ENCODE peak calls at places on chromosomes 12 and 14, in four cellular contexts. One of them, this sample, is unnamed.

GRCh38 chr12:108104657-108105056 is 24.4 kb upstream of the WSCD2 start:
- DNase-seq in H9: no peak
- DNase-seq in H1: no peak
- DNase-seq in IMR-90: no peak
- DNase-seq in this sample: no peak

GRCh38 chr14:34348592-34348991 is 113.4 kb downstream of the SPTSSA start:
- DNase-seq in H9: no peak
- DNase-seq in H1: no peak
- DNase-seq in IMR-90: no peak
- DNase-seq in this sample: no peak

GRCh38 chr12:57147641-57147944 is 174 bp upstream of the LRP1-AS start:
- DNase-seq in H9: no peak
- DNase-seq in H1: no peak
- DNase-seq in IMR-90: peak
- DNase-seq in this sample: peak

GRCh38 chr12:1575799-1576401 is 18.5 kb downstream of the FBXL14 start:
- DNase-seq in H9: no peak
- DNase-seq in H1: no peak
- DNase-seq in IMR-90: peak
- DNase-seq in this sample: no peak

GRCh38 chr12:82505150-82505549 is 146.8 kb downstream of the METTL25 start:
- DNase-seq in H9: no peak
- DNase-seq in H1: no peak
- DNase-seq in IMR-90: no peak
- DNase-seq in this sample: peak

GRCh38 chr12:72207094-72207493 is 65.1 kb upstream of the TRHDE start:
- DNase-seq in H9: no peak
- DNase-seq in H1: no peak
- DNase-seq in IMR-90: no peak
- DNase-seq in this sample: no peak

GRCh38 chr12:94289551-94290312 is 141.4 kb downstream of the PLXNC1 start:
- DNase-seq in H9: no peak
- DNase-seq in H1: no peak
- DNase-seq in IMR-90: peak
- DNase-seq in this sample: peak

GRCh38 chr14:50272498-50272897 is 39.5 kb downstream of the L2HGDH start:
- DNase-seq in H9: no peak
- DNase-seq in H1: no peak
- DNase-seq in IMR-90: no peak
- DNase-seq in this sample: no peak

GRCh38 chr14:39025810-39026627 is 77.0 kb downstream of the SEC23A start:
- DNase-seq in H9: no peak
- DNase-seq in H1: no peak
- DNase-seq in IMR-90: no peak
- DNase-seq in this sample: no peak

GRCh38 chr12:121805171-121805687 is 1.4 kb downstream of the SETD1B start:
- DNase-seq in H9: no peak
- DNase-seq in H1: no peak
- DNase-seq in IMR-90: no peak
- DNase-seq in this sample: peak

GRCh38 chr14:69326611-69327010 is 66.7 kb downstream of the GALNT16 start:
- DNase-seq in H9: no peak
- DNase-seq in H1: no peak
- DNase-seq in IMR-90: no peak
- DNase-seq in this sample: no peak

GRCh38 chr12:75558262-75558661 is 46.9 kb upstream of the KRR1 start:
- DNase-seq in H9: no peak
- DNase-seq in H1: no peak
- DNase-seq in IMR-90: no peak
- DNase-seq in this sample: no peak

GRCh38 chr12:106341086-106341879 is 16.3 kb upstream of the POLR3B start:
- DNase-seq in H9: no peak
- DNase-seq in H1: no peak
- DNase-seq in IMR-90: peak
- DNase-seq in this sample: no peak

GRCh38 chr12:91037301-91037700 is 20.5 kb downstream of the KERA start:
- DNase-seq in H9: no peak
- DNase-seq in H1: no peak
- DNase-seq in IMR-90: peak
- DNase-seq in this sample: no peak

GRCh38 chr12:102483466-102483865 is 3.1 kb upstream of the IGF1 start:
- DNase-seq in H9: no peak
- DNase-seq in H1: no peak
- DNase-seq in IMR-90: no peak
- DNase-seq in this sample: no peak

GRCh38 chr12:123388948-123389559 is 5.1 kb downstream of the KMT5A start:
- DNase-seq in H9: no peak
- DNase-seq in H1: no peak
- DNase-seq in IMR-90: no peak
- DNase-seq in this sample: no peak

GRCh38 chr12:49346659-49347306 is at the start of gene DNAJC22:
- DNase-seq in H9: peak
- DNase-seq in H1: no peak
- DNase-seq in IMR-90: no peak
- DNase-seq in this sample: peak

GRCh38 chr12:114904254-114905003 is 220.5 kb upstream of the TBX3 start:
- DNase-seq in H9: no peak
- DNase-seq in H1: no peak
- DNase-seq in IMR-90: peak
- DNase-seq in this sample: no peak

GRCh38 chr14:69711471-69712216 is 55.3 kb upstream of the SRSF5 start:
- DNase-seq in H9: no peak
- DNase-seq in H1: no peak
- DNase-seq in IMR-90: no peak
- DNase-seq in this sample: no peak

GRCh38 chr12:24938341-24938740 is 10.6 kb downstream of the BCAT1 start:
- DNase-seq in H9: no peak
- DNase-seq in H1: no peak
- DNase-seq in IMR-90: no peak
- DNase-seq in this sample: no peak

GRCh38 chr12:57983150-57983857 is 41.9 kb downstream of the ATP23 start:
- DNase-seq in H9: no peak
- DNase-seq in H1: no peak
- DNase-seq in IMR-90: peak
- DNase-seq in this sample: peak

GRCh38 chr12:93722757-93723567 is 45.8 kb downstream of the CRADD start:
- DNase-seq in H9: no peak
- DNase-seq in H1: no peak
- DNase-seq in IMR-90: no peak
- DNase-seq in this sample: no peak

GRCh38 chr14:104610749-104611310 is 6.3 kb upstream of the TMEM179 start:
- DNase-seq in H9: no peak
- DNase-seq in H1: no peak
- DNase-seq in IMR-90: no peak
- DNase-seq in this sample: no peak

DNA sequence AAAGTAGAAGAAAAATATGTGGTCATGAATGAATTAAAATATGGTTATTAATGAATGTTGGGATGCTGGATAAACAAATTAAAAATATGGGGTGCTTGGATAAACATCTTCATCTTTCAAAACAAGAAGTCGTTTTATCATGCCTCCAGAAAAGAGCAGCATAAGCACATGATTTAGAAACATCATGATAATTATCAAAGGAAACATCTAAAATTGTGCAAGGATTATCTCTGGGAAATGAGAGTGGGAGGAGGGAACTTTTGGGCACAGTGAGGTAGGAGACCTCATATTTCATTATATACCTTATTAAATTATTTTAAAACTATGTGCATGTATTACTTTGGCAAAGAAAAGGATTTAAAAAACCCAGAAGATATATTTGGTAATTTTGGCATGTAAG is 8.9 kb downstream of the C3AR1 start:
- DNase-seq in H9: no peak
- DNase-seq in H1: no peak
- DNase-seq in IMR-90: no peak
- DNase-seq in this sample: no peak
- H3K9ac ChIP-seq in H9: no peak
- H3K9ac ChIP-seq in H1: no peak
- H3K9ac ChIP-seq in IMR-90: no peak
- H3K9ac ChIP-seq in this sample: no peak

GRCh38 chr12:30769802-30770201 is 15.1 kb upstream of the CAPRIN2 start:
- DNase-seq in H9: no peak
- DNase-seq in H1: no peak
- DNase-seq in IMR-90: no peak
- DNase-seq in this sample: no peak
- H4K5ac ChIP-seq in H9: no peak
- H4K5ac ChIP-seq in H1: no peak
- H4K5ac ChIP-seq in IMR-90: no peak
- H4K5ac ChIP-seq in this sample: no peak

DNA sequence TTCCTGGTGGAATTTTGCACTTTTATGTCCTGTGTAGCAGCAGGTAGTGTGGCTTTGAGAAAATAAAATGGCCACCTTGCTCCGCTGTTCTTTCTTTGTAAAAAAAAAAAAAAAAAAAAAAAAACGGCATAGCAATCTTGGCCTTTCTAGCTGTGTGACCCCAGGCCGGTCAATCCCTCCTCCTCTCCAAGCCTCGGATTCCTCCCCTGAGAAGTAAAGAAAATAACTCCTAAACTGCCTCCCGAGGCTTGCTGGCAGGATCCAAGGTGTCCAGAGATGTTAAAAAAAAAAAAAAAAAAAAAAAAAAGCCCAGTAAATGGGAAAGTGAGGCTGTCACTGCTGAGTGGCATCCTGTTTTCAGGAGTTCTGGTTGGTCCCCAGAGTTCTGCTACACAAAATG is 23.9 kb upstream of the MAP1LC3B2 start:
- DNase-seq in H9: no peak
- DNase-seq in H1: no peak
- DNase-seq in IMR-90: no peak
- DNase-seq in this sample: no peak
- H3K9ac ChIP-seq in H9: no peak
- H3K9ac ChIP-seq in H1: no peak
- H3K9ac ChIP-seq in IMR-90: no peak
- H3K9ac ChIP-seq in this sample: no peak

GRCh38 chr12:12315838-12316237 is 34.2 kb downstream of the MANSC1 start:
- DNase-seq in H9: no peak
- DNase-seq in H1: no peak
- DNase-seq in IMR-90: no peak
- DNase-seq in this sample: peak
- H4K5ac ChIP-seq in H9: no peak
- H4K5ac ChIP-seq in H1: no peak
- H4K5ac ChIP-seq in IMR-90: no peak
- H4K5ac ChIP-seq in this sample: no peak

GRCh38 chr14:22556021-22556989 is 32.7 kb downstream of the DAD1 start:
- DNase-seq in H9: no peak
- DNase-seq in H1: no peak
- DNase-seq in IMR-90: peak
- DNase-seq in this sample: no peak
- H3K9ac ChIP-seq in H9: no peak
- H3K9ac ChIP-seq in H1: no peak
- H3K9ac ChIP-seq in IMR-90: no peak
- H3K9ac ChIP-seq in this sample: peak

DNA sequence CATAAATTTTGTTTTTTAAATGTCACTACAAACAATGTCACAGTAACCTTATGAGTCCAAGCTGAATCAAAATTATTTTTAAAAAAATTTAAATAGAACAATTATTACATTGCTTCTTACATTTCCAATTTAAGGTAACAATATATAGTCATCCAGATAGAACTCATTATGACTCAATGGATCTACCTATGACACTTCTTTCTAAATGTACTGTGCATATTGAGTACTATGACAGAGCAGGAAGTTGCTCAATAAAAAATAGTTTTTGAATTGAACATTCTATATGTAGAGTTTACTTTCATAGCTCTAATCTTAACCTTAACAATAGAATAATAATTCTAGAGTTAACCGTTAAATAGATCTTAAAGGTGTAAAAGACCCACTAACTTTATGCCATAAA is 44.4 kb upstream of the ALG10 start:
- DNase-seq in H9: no peak
- DNase-seq in H1: no peak
- DNase-seq in IMR-90: no peak
- DNase-seq in this sample: no peak
- H4K5ac ChIP-seq in H9: no peak
- H4K5ac ChIP-seq in H1: no peak
- H4K5ac ChIP-seq in IMR-90: no peak
- H4K5ac ChIP-seq in this sample: no peak

GRCh38 chr14:89337161-89337560 is 79.9 kb downstream of the FOXN3 start:
- DNase-seq in H9: no peak
- DNase-seq in H1: no peak
- DNase-seq in IMR-90: no peak
- DNase-seq in this sample: no peak

GRCh38 chr14:89337912-89338311 is 79.1 kb downstream of the FOXN3 start:
- DNase-seq in H9: no peak
- DNase-seq in H1: no peak
- DNase-seq in IMR-90: peak
- DNase-seq in this sample: no peak

GRCh38 chr14:89339579-89339978 is 77.5 kb downstream of the FOXN3 start:
- DNase-seq in H9: no peak
- DNase-seq in H1: no peak
- DNase-seq in IMR-90: no peak
- DNase-seq in this sample: no peak

GRCh38 chr14:89339158-89339557 is 77.9 kb downstream of the FOXN3 start:
- DNase-seq in H9: no peak
- DNase-seq in H1: no peak
- DNase-seq in IMR-90: no peak
- DNase-seq in this sample: no peak

DNA sequence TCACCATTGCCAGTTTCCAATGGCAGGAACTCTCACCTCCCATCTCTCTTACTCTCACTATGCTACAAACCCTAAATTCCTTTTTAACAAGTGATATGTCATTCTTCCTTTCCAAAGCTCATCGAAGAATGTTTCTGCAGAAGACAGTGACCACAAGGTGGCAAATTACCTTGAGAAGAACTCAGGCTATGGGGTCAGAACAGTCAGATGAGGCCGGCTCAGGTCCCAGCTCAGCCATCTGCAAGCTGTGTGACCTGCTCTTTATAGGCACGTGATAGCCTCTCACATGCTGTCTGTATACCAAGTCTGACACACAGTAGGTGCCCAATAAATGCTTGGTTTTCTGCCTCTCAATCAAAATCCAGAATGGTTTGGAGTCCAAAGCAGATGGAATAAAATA is 80.7 kb downstream of the FOXN3 start:
- DNase-seq in H9: no peak
- DNase-seq in H1: no peak
- DNase-seq in IMR-90: no peak
- DNase-seq in this sample: peak
- H3K9ac ChIP-seq in H9: no peak
- H3K9ac ChIP-seq in H1: no peak
- H3K9ac ChIP-seq in IMR-90: no peak
- H3K9ac ChIP-seq in this sample: no peak

DNA sequence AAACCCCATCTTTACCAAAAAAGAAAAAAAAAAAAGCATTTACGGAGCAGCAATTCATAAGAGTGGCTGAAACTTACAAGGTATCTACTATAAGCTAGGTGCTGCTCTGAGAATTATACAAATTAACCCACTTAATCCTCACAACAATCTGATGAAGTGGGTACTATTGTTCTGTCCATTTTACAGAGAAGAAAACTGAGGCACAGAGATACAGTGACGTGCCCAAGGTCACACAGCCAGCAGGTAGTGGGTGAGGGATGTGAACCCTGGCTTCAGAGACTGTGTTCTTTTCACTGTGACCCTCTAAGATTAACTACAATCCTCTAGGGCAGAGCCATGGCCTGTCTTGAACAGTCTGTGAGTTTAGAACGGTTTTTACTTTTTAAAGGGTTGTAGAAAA is 3.3 kb downstream of the DDX54 start:
- DNase-seq in H9: no peak
- DNase-seq in H1: no peak
- DNase-seq in IMR-90: no peak
- DNase-seq in this sample: no peak
- H4K5ac ChIP-seq in H9: no peak
- H4K5ac ChIP-seq in H1: no peak
- H4K5ac ChIP-seq in IMR-90: no peak
- H4K5ac ChIP-seq in this sample: no peak